ENCODE peak calls at places on chromosomes 11 and 22, in nine cellular contexts. S is A549, O is progenitor cell of endocrine pancreas, U is epithelial cell of esophagus, H is fibroblast of pulmonary artery, P is colonic mucosa, X is spleen, G is H9, M is body of pancreas. K is an unnamed sample.

GRCh38 chr11:44622721-44623258 is 57.3 kb downstream of the CD82 start:
- DNase-seq in X (peak), O (peak), M (peak), G (peak), P (peak), H (no peak), U (peak), S (no peak), K (no peak)

GRCh38 chr11:75313457-75314272 is 37.8 kb downstream of the ARRB1 start:
- DNase-seq in S (no peak), H (peak), X (no peak), G (no peak), U (peak), P (peak), O (no peak), M (no peak), K (no peak)

GRCh38 chr11:101456812-101457211 is 127.0 kb downstream of the TRPC6 start:
- DNase-seq in X (no peak), M (no peak), G (no peak), H (peak), S (no peak), P (no peak), O (no peak), U (peak), K (no peak)

GRCh38 chr11:92304271-92304670 is 79.7 kb downstream of the FAT3 start:
- DNase-seq in P (no peak), O (no peak), X (no peak), U (no peak), M (no peak), H (no peak), G (no peak), S (no peak), K (no peak)

GRCh38 chr11:33867996-33868645 is 23.8 kb downstream of the LMO2 start:
- DNase-seq in O (no peak), G (no peak), P (no peak), M (no peak), X (no peak), H (no peak), S (no peak), U (no peak), K (no peak)

GRCh38 chr11:124740277-124740882 is 638 bp downstream of the NRGN start:
- DNase-seq in P (no peak), G (peak), H (peak), U (peak), S (peak), X (peak), O (no peak), M (no peak), K (no peak)

GRCh38 chr22:31160328-31160978 is 471 bp downstream of the RNF185 start:
- DNase-seq in M (no peak), U (peak), O (no peak), G (no peak), H (peak), S (no peak), X (peak), P (peak), K (no peak)

GRCh38 chr22:46845281-46846153 is 83.1 kb downstream of the TBC1D22A start:
- DNase-seq in G (no peak), S (peak), P (no peak), U (peak), M (no peak), X (no peak), H (peak), O (no peak), K (no peak)

GRCh38 chr11:113373981-113374560 is 13.5 kb upstream of the ANKK1 start:
- DNase-seq in O (no peak), U (no peak), M (no peak), H (peak), P (no peak), S (no peak), X (no peak), G (no peak), K (no peak)

GRCh38 chr22:48627203-48627602 is 1200.5 kb downstream of the BRD1 start:
- DNase-seq in P (no peak), G (no peak), O (no peak), M (no peak), H (no peak), U (no peak), X (no peak), S (no peak), K (no peak)

GRCh38 chr11:125990244-125990643 is 44.4 kb downstream of the VSIG10L2 start:
- DNase-seq in M (no peak), G (no peak), P (no peak), U (peak), O (no peak), X (no peak), S (no peak), H (peak), K (no peak)

DNA sequence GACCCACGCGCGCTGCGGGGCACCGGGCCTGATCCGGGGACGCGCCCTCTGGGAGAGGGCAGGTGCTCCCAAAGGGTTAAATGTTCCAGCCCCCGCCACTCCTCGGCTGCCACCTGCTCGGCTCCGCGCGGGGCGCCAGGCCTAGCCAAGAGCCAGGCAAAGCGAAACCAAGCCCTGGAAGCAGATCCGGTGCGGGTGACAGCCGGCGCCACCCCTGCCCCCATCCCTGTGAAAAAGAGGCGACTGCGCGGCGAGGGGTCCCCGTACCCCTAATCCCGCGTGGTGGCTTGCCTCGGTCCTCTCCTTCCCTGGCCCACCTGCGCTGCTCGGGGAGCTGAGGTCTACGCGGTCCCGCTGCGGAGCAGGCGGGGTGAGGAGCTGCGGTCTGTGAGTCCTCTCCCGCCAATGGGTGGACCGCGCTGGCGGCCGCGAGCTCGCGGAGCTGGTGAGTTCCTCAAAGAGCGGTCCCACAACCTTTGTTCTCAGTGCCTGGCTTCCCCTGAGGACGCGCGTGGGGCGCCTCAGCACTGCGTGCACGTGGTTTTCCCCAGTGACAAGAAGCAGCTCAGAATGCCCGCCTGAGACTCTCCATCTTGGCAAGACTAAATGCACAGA is at the start of gene ME3:
- DNase-seq in M (peak), X (peak), G (peak), O (peak), P (peak), U (peak), S (peak), H (peak), K (peak)
- TF ChIP-seq CTCF in M (no peak), X (no peak), G (peak), O (no peak), P (no peak), U (no peak), S (no peak), H (no peak), K (no peak)

GRCh38 chr11:79400717-79401330 is 40.0 kb downstream of the TENM4 start:
- DNase-seq in G (peak), O (no peak), U (peak), S (peak), M (peak), P (peak), H (peak), X (no peak), K (peak)
- TF ChIP-seq CTCF in G (peak), O (peak), U (peak), S (peak), M (peak), P (peak), H (peak), X (peak), K (peak)

GRCh38 chr11:11876458-11876857 is 34.7 kb downstream of the USP47 start:
- DNase-seq in G (peak), U (peak), X (no peak), O (no peak), S (peak), P (no peak), M (peak), H (no peak), K (peak)
- TF ChIP-seq CTCF in G (peak), U (peak), X (no peak), O (peak), S (peak), P (no peak), M (no peak), H (peak), K (no peak)

GRCh38 chr11:120746836-120747609 is 235.5 kb downstream of the GRIK4 start:
- DNase-seq in G (no peak), U (peak), X (no peak), O (no peak), P (no peak), M (no peak), S (no peak), H (peak), K (no peak)
- TF ChIP-seq CTCF in G (no peak), U (no peak), X (no peak), O (no peak), P (no peak), M (no peak), S (no peak), H (no peak), K (no peak)

GRCh38 chr11:131190446-131190845 is 180.0 kb upstream of the NTM start:
- DNase-seq in O (no peak), S (no peak), H (no peak), M (no peak), P (no peak), G (no peak), X (no peak), U (peak), K (no peak)

GRCh38 chr11:131185915-131186314 is 184.5 kb upstream of the NTM start:
- DNase-seq in G (no peak), P (no peak), M (no peak), H (no peak), S (no peak), U (no peak), X (no peak), O (no peak), K (no peak)

GRCh38 chr11:131192628-131193027 is 177.8 kb upstream of the NTM start:
- DNase-seq in P (no peak), O (no peak), X (no peak), U (no peak), G (no peak), M (no peak), S (no peak), H (no peak), K (no peak)

DNA sequence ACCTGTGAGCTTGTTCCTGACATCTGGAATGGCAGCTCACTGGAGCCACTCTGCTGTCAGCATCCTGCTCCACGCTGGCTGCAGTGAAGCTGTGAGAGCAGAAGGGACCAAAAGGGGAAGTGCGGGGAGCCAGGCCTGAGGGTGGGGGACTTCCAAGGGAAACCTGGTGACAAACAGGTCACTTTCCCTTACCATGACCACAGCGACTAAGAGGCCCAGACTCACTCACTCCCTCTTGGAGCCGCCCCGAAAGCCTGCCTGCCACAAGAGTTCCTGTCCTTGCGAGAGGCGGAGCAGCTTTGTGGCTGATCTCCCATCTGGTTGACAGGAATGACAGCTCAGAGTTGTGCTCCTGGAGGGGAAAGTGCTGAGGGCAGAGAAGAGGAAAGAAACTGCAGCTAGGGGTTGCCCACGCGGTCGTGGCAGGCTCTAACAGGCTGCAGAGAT is 183.8 kb upstream of the NTM start:
- DNase-seq in H (no peak), P (no peak), S (no peak), U (peak), G (peak), X (no peak), M (no peak), O (no peak), K (no peak)
- TF ChIP-seq CTCF in H (no peak), P (no peak), S (no peak), U (no peak), G (no peak), X (no peak), M (no peak), O (no peak), K (no peak)

DNA sequence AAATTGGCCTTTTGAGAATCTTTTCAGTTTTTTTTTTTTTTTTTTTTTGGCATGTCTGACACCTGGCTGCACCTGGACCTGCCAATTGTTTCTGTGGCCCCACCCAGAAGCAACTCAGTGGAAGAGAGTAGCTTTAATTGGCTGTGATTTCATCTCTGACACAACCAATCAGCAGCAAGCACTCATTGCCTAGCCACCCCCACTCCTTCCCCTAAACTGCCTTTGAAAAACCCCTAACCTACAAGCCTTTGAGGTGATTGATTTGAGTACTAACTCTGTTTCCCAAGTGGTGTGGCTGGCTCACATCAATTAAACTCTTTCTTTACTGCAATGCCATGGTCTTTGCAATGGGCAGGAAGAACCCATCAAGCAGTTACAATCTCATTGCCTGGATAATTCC is 98.2 kb upstream of the CHORDC1 start:
- DNase-seq in O (no peak), P (no peak), X (no peak), H (no peak), S (no peak), G (no peak), M (no peak), U (no peak), K (no peak)
- TF ChIP-seq CTCF in O (no peak), P (no peak), X (no peak), H (no peak), S (no peak), G (no peak), M (no peak), U (no peak), K (no peak)